ENCODE peak calls at places on chromosome 10, in ten cellular contexts. V, R, E, U, T, A, P, K, Q and H are unnamed samples.

GRCh38 chr10:4650572-4650971 is 175.4 kb upstream of the AKR1E2 start:
- DNase-seq in V (no peak), R (no peak), E (no peak), U (no peak), T (no peak), A (peak), P (no peak), K (peak), Q (no peak), H (peak)

GRCh38 chr10:128215733-128216132 is 89.5 kb upstream of the MKI67 start:
- DNase-seq in V (no peak), R (no peak), E (no peak), U (no peak), T (no peak), A (no peak), P (no peak), K (no peak), Q (no peak), H (no peak)

GRCh38 chr10:36621346-36621745 is 504.1 kb upstream of the ANKRD30A start:
- DNase-seq in V (no peak), R (peak), E (no peak), U (no peak), T (no peak), A (no peak), P (no peak), K (no peak), Q (no peak), H (no peak)

GRCh38 chr10:102781089-102781920 is 37.6 kb downstream of the WBP1L start:
- DNase-seq in V (no peak), R (no peak), E (no peak), U (no peak), T (peak), A (no peak), P (no peak), K (peak), Q (no peak), H (peak)

GRCh38 chr10:44944354-44944753 is 15.2 kb upstream of the RASSF4 start:
- DNase-seq in V (no peak), R (no peak), E (no peak), U (no peak), T (no peak), A (no peak), P (no peak), K (no peak), Q (no peak), H (no peak)

GRCh38 chr10:30818854-30819253 is 189.3 kb upstream of the LYZL2 start:
- DNase-seq in V (no peak), R (peak), E (no peak), U (no peak), T (no peak), A (no peak), P (no peak), K (no peak), Q (no peak), H (no peak)

GRCh38 chr10:133292919-133293809 is 15.5 kb downstream of the TUBGCP2 start:
- DNase-seq in V (no peak), R (peak), E (peak), U (no peak), T (peak), A (peak), P (peak), K (peak), Q (peak), H (no peak)

GRCh38 chr10:28331821-28332220 is 29.0 kb upstream of the MPP7 start:
- DNase-seq in V (no peak), R (peak), E (no peak), U (no peak), T (peak), A (peak), P (no peak), K (peak), Q (no peak), H (no peak)

GRCh38 chr10:124025152-124025551 is 68.2 kb downstream of the CHST15 start:
- DNase-seq in V (no peak), R (no peak), E (no peak), U (no peak), T (no peak), A (no peak), P (no peak), K (no peak), Q (peak), H (no peak)

GRCh38 chr10:48414778-48415177 is 108.3 kb downstream of the MAPK8 start:
- DNase-seq in V (no peak), R (peak), E (no peak), U (no peak), T (no peak), A (peak), P (no peak), K (peak), Q (no peak), H (no peak)

GRCh38 chr10:16777473-16778370 is 39.5 kb downstream of the RSU1 start:
- DNase-seq in V (no peak), R (peak), E (no peak), U (peak), T (peak), A (peak), P (peak), K (peak), Q (peak), H (peak)

GRCh38 chr10:86187840-86188239 is 178.8 kb downstream of the GRID1 start:
- DNase-seq in V (no peak), R (no peak), E (no peak), U (no peak), T (no peak), A (no peak), P (no peak), K (no peak), Q (no peak), H (no peak)

GRCh38 chr10:24622781-24623301 is 100.8 kb downstream of the ARHGAP21 start:
- DNase-seq in V (no peak), R (no peak), E (no peak), U (no peak), T (no peak), A (no peak), P (no peak), K (peak), Q (peak), H (no peak)

GRCh38 chr10:91684841-91685240 is 52.0 kb upstream of the PPP1R3C start:
- DNase-seq in V (no peak), R (peak), E (no peak), U (no peak), T (no peak), A (no peak), P (no peak), K (no peak), Q (no peak), H (no peak)

GRCh38 chr10:47104101-47104707 is 193.0 kb downstream of the PTPN20 start:
- DNase-seq in V (no peak), R (no peak), E (no peak), U (no peak), T (no peak), A (peak), P (no peak), K (peak), Q (no peak), H (no peak)

GRCh38 chr10:60570941-60571340 is 181.3 kb upstream of the ANK3 start:
- DNase-seq in V (no peak), R (no peak), E (no peak), U (no peak), T (no peak), A (no peak), P (no peak), K (no peak), Q (no peak), H (no peak)

GRCh38 chr10:19245889-19246841 is 197.6 kb downstream of the MALRD1 start:
- DNase-seq in V (no peak), R (no peak), E (no peak), U (no peak), T (no peak), A (peak), P (no peak), K (no peak), Q (no peak), H (peak)

GRCh38 chr10:11081413-11081812 is 63.7 kb downstream of the CELF2 start:
- DNase-seq in V (no peak), R (no peak), E (no peak), U (no peak), T (no peak), A (no peak), P (no peak), K (no peak), Q (no peak), H (no peak)

GRCh38 chr10:58448121-58448935 is 63.1 kb downstream of the TFAM start:
- DNase-seq in V (no peak), R (no peak), E (no peak), U (no peak), T (no peak), A (no peak), P (no peak), K (no peak), Q (no peak), H (no peak)

GRCh38 chr10:35961501-35961900 is 319.4 kb upstream of the FZD8 start:
- DNase-seq in V (no peak), R (peak), E (no peak), U (no peak), T (no peak), A (peak), P (no peak), K (no peak), Q (no peak), H (no peak)

GRCh38 chr10:78331391-78331922 is 297.8 kb downstream of the RPS24 start:
- DNase-seq in V (no peak), R (no peak), E (no peak), U (no peak), T (no peak), A (peak), P (no peak), K (peak), Q (no peak), H (no peak)

GRCh38 chr10:86374664-86375063 is 8.1 kb upstream of the GRID1 start:
- DNase-seq in V (no peak), R (no peak), E (no peak), U (no peak), T (no peak), A (no peak), P (no peak), K (no peak), Q (no peak), H (no peak)

GRCh38 chr10:124603376-124604213 is 140.6 kb downstream of the FAM53B start:
- DNase-seq in V (no peak), R (no peak), E (peak), U (no peak), T (no peak), A (no peak), P (no peak), K (no peak), Q (no peak), H (no peak)